ENCODE peak calls at places on chromosomes 6 and 20, in nine cellular contexts. C, K, R, N, J, W, Y, X and P are unnamed samples.
A peak's percentile ranks its signal among the peaks of the same experiment; 100 is the strongest.

GRCh38 chr20:25007491-25008305 is 15.1 kb upstream of the APMAP start:
- DNase-seq in C (no peak), K (no peak), R (no peak), N (no peak), J (no peak), W (no peak), Y (no peak), X (no peak), P (no peak)

GRCh38 chr20:20450461-20451027 is 82.6 kb downstream of the INSM1 start:
- DNase-seq in C (no peak), K (no peak), R (no peak), N (no peak), J (no peak), W (no peak), Y (no peak), X (no peak), P (no peak)

GRCh38 chr6:4664117-4664626 is 112.0 kb upstream of the CDYL start:
- DNase-seq in C (peak; percentile 56), K (no peak), R (peak; percentile 92), N (no peak), J (no peak), W (peak; percentile 68), Y (no peak), X (peak; percentile 63), P (no peak)

GRCh38 chr6:797479-798077 is 104.6 kb upstream of the EXOC2 start:
- DNase-seq in C (no peak), K (no peak), R (peak; percentile 67), N (no peak), J (peak; percentile 39), W (peak; percentile 70), Y (no peak), X (peak; percentile 28), P (no peak)

GRCh38 chr20:44696315-44696714 is 18.9 kb upstream of the CCN5 start:
- DNase-seq in C (no peak), K (no peak), R (no peak), N (no peak), J (no peak), W (no peak), Y (no peak), X (no peak), P (no peak)

GRCh38 chr6:127592964-127593363 is 16.0 kb downstream of the C6orf58 start:
- DNase-seq in C (no peak), K (no peak), R (no peak), N (no peak), J (no peak), W (no peak), Y (no peak), X (no peak), P (no peak)

GRCh38 chr6:111727798-111728197 is 122.1 kb upstream of the TRAF3IP2 start:
- DNase-seq in C (no peak), K (no peak), R (peak; percentile 20), N (no peak), J (no peak), W (no peak), Y (no peak), X (no peak), P (no peak)

GRCh38 chr6:53773044-53773696 is 21.6 kb upstream of the LRRC1 start:
- DNase-seq in C (no peak), K (no peak), R (no peak), N (no peak), J (no peak), W (no peak), Y (no peak), X (no peak), P (no peak)

GRCh38 chr6:89289710-89290109 is 25.4 kb downstream of the GABRR2 start:
- DNase-seq in C (no peak), K (no peak), R (no peak), N (no peak), J (no peak), W (no peak), Y (no peak), X (no peak), P (no peak)

GRCh38 chr6:7341989-7342742 is 29.2 kb upstream of the SSR1 start:
- DNase-seq in C (no peak), K (no peak), R (no peak), N (no peak), J (no peak), W (no peak), Y (no peak), X (no peak), P (no peak)

GRCh38 chr6:17086469-17086868 is 15.4 kb upstream of the STMND1 start:
- DNase-seq in C (no peak), K (no peak), R (peak; percentile 83), N (no peak), J (peak; percentile 41), W (peak; percentile 82), Y (no peak), X (peak; percentile 47), P (peak; percentile 45)

GRCh38 chr6:8530775-8531435 is 95.6 kb upstream of the SLC35B3 start:
- DNase-seq in C (no peak), K (no peak), R (no peak), N (no peak), J (no peak), W (no peak), Y (no peak), X (no peak), P (no peak)

GRCh38 chr6:1491920-1492319 is 102.5 kb downstream of the FOXF2 start:
- DNase-seq in C (no peak), K (no peak), R (no peak), N (no peak), J (no peak), W (no peak), Y (no peak), X (no peak), P (no peak)

GRCh38 chr20:38649275-38649891 is 47.8 kb downstream of the ARHGAP40 start:
- DNase-seq in C (no peak), K (no peak), R (no peak), N (no peak), J (peak; percentile 51), W (peak; percentile 18), Y (peak; percentile 34), X (no peak), P (no peak)

GRCh38 chr20:37376324-37376723 is 30.4 kb downstream of the SRC start:
- DNase-seq in C (no peak), K (no peak), R (no peak), N (no peak), J (no peak), W (no peak), Y (no peak), X (no peak), P (no peak)

GRCh38 chr6:99241905-99242534 is 107.5 kb downstream of the FAXC start:
- DNase-seq in C (no peak), K (no peak), R (peak; percentile 40), N (no peak), J (peak; percentile 22), W (peak; percentile 25), Y (no peak), X (no peak), P (no peak)

GRCh38 chr6:38501931-38502330 is 137.8 kb downstream of the BTBD9 start:
- DNase-seq in C (no peak), K (no peak), R (no peak), N (no peak), J (no peak), W (no peak), Y (no peak), X (no peak), P (no peak)

GRCh38 chr20:8062781-8063180 is 43.2 kb upstream of the TMX4 start:
- DNase-seq in C (no peak), K (no peak), R (peak; percentile 51), N (no peak), J (no peak), W (peak; percentile 55), Y (no peak), X (no peak), P (no peak)

GRCh38 chr20:32470025-32470861 is 112.1 kb downstream of the ASXL1 start:
- DNase-seq in C (peak; percentile 64), K (peak; percentile 59), R (peak; percentile 70), N (no peak), J (no peak), W (peak; percentile 61), Y (no peak), X (no peak), P (no peak)

GRCh38 chr6:150208606-150209352 is 65.9 kb downstream of the PPP1R14C start:
- DNase-seq in C (no peak), K (no peak), R (no peak), N (no peak), J (no peak), W (no peak), Y (no peak), X (no peak), P (no peak)

GRCh38 chr6:13273931-13274706 is 54.2 kb downstream of the TBC1D7 start:
- DNase-seq in C (peak; percentile 69), K (no peak), R (no peak), N (peak; percentile 75), J (peak; percentile 74), W (no peak), Y (no peak), X (no peak), P (peak; percentile 58)

GRCh38 chr6:86706449-86706848 is 230.9 kb upstream of the HTR1E start:
- DNase-seq in C (no peak), K (no peak), R (no peak), N (no peak), J (no peak), W (no peak), Y (no peak), X (no peak), P (no peak)

GRCh38 chr20:44069203-44069931 is 117.6 kb downstream of the JPH2 start:
- DNase-seq in C (no peak), K (no peak), R (no peak), N (peak; percentile 92), J (peak; percentile 51), W (no peak), Y (no peak), X (no peak), P (peak; percentile 91)

GRCh38 chr6:163001341-163001740 is 273.6 kb downstream of the PACRG start:
- DNase-seq in C (no peak), K (no peak), R (no peak), N (no peak), J (peak; percentile 34), W (no peak), Y (no peak), X (no peak), P (no peak)

GRCh38 chr20:3927486-3928291 is 38.5 kb downstream of the PANK2 start:
- DNase-seq in C (no peak), K (no peak), R (peak; percentile 47), N (no peak), J (no peak), W (peak; percentile 87), Y (no peak), X (no peak), P (peak; percentile 18)

GRCh38 chr20:43536817-43537440 is 21.9 kb upstream of the SGK2 start:
- DNase-seq in C (no peak), K (no peak), R (peak; percentile 33), N (no peak), J (no peak), W (no peak), Y (no peak), X (no peak), P (no peak)

GRCh38 chr20:57901526-57901925 is 191.7 kb upstream of the PMEPA1 start:
- DNase-seq in C (no peak), K (no peak), R (no peak), N (no peak), J (no peak), W (no peak), Y (no peak), X (no peak), P (no peak)

GRCh38 chr20:44402391-44403193 is 47.1 kb downstream of the HNF4A start:
- DNase-seq in C (no peak), K (no peak), R (no peak), N (no peak), J (no peak), W (no peak), Y (no peak), X (no peak), P (no peak)

GRCh38 chr6:147972436-147972835 is 370.2 kb upstream of the SASH1 start:
- DNase-seq in C (no peak), K (no peak), R (no peak), N (no peak), J (no peak), W (no peak), Y (no peak), X (no peak), P (no peak)

GRCh38 chr20:4513720-4514119 is 208.0 kb upstream of the PRND start:
- DNase-seq in C (no peak), K (no peak), R (peak; percentile 84), N (no peak), J (no peak), W (peak; percentile 34), Y (no peak), X (no peak), P (no peak)

GRCh38 chr20:61127311-61128044 is 124.6 kb upstream of the CDH4 start:
- DNase-seq in C (no peak), K (no peak), R (peak; percentile 92), N (no peak), J (no peak), W (peak; percentile 18), Y (no peak), X (no peak), P (no peak)